ENCODE peak calls at places on chromosomes 16 and 17, in six cellular contexts. H is CD8-positive, alpha-beta T cell; D is tibial artery; N is A549; X is uterus; Q is suprapubic skin. F is an unnamed sample.

GRCh38 chr17:58414596-58414997 is 2.7 kb downstream of the RNF43 start:
- DNase-seq in H (no peak), D (no peak), N (no peak), X (no peak), Q (no peak), F (no peak)

GRCh38 chr17:82981141-82981540 is 98.3 kb upstream of the METRNL start:
- DNase-seq in H (no peak), D (no peak), N (no peak), X (no peak), Q (no peak), F (no peak)

GRCh38 chr17:66691644-66692500 is 143.0 kb upstream of the CACNG5 start:
- DNase-seq in H (no peak), D (no peak), N (peak; percentile 92), X (no peak), Q (no peak), F (peak; percentile 60)

GRCh38 chr17:78075545-78075944 is 53.0 kb downstream of the TMC6 start:
- DNase-seq in H (no peak), D (no peak), N (no peak), X (no peak), Q (no peak), F (no peak)

GRCh38 chr16:12582696-12583095 is 221.0 kb downstream of the CPPED1 start:
- DNase-seq in H (no peak), D (no peak), N (no peak), X (peak; percentile 2), Q (peak; percentile 64), F (no peak)

GRCh38 chr17:64992325-64992802 is 64.2 kb downstream of the GNA13 start:
- DNase-seq in H (no peak), D (no peak), N (peak; percentile 74), X (no peak), Q (no peak), F (no peak)

GRCh38 chr17:63189930-63190329 is 223.9 kb downstream of the TANC2 start:
- DNase-seq in H (no peak), D (no peak), N (no peak), X (no peak), Q (no peak), F (no peak)

GRCh38 chr16:66919569-66920472 is 1.1 kb upstream of the CDH16 start:
- DNase-seq in H (no peak), D (no peak), N (no peak), X (no peak), Q (no peak), F (no peak)

GRCh38 chr17:75094871-75095399 is 7.2 kb downstream of the SLC16A5 start:
- DNase-seq in H (no peak), D (no peak), N (no peak), X (no peak), Q (no peak), F (no peak)
- TF ChIP-seq CTCF in H (no peak), D (no peak), N (no peak), X (no peak), Q (no peak), F (no peak)

DNA sequence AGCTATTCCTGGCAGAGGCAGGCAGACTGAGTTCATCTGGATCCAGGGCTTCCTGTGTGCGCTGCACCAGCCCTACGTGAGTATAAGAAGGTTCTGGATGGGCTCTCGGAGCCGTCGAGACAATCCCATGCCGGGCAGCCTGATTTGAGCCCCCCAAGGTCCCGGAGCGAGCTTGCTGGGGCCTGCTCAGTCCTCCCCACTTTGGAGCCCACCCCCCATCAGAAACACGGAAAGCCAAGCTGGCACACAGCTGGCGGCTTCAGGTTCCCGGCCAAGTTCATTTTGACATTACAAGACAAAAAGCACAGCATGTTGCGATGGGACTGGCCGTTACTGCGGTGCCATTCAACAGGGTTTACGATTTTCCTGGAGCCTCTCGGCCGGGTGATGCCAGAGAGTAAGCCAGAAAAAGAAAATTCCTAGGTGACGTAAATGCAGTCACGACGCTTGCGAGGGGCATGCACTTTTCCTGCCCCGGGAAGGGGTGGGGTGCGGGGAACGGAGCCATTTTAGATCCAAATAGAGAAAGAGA is 167.2 kb upstream of the FOXF1 start:
- DNase-seq in H (no peak), D (peak; percentile 65), N (no peak), X (peak; percentile 61), Q (no peak), F (peak; percentile 55)
- H3K27ac ChIP-seq in H (no peak overlapping the region), D (peak overlapping the region; percentile 57), N (no peak overlapping the region), X (peak overlapping the region; percentile 81), Q (no peak overlapping the region), F (peak overlapping the region; percentile 88)

DNA sequence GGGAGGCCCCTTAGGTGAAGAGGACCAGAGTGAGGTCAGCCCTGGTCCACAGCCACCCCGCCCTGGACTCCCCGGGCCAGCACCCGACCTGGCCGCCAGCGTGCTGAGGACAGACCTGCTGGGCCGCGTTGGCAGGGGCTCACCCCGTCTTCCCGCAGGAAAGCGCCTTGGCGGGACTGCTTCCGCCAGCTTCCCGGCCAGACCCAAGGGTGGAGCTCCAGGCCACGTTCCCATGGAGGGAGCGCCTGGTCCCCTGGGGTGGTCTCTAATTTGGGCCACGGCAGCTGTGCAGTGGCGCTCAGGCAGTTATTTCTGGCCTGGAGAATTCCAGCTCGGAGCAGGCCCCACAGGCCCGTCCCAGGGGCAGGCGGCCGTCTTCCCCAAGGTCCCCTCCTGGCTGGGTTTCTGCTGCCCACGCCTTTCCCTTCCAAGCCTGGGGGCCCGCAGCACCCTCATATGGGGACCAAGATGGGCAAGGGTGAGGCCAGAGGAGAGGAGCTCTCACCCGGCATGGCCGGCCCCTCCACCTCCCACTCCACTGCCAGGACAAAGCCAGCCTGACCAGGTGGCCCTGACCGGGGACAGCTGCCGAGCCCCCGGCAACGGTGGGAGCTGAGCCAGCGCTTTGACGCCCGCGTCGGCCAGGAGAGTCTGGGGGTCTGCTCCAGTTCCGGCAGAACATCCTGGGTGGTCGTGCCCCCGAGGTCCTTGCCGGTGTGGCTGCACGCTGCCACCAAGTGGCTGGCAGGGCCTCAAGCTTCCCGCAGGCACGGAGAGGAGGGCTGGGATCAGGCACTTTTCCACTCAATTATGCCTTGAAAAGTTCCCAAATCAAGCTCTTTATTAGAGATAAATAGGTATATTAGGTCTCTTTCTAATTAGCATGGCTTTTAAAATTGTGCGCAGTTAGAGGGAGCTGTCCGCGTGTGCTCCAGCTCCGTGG is 28.1 kb downstream of the CACNA1H start:
- DNase-seq in H (no peak), D (peak; percentile 58), N (no peak), X (peak; percentile 55), Q (no peak), F (peak; percentile 86)
- TF ChIP-seq CTCF in H (no peak), D (no peak), N (peak; percentile 59), X (no peak), Q (no peak), F (no peak)

GRCh38 chr17:72461757-72462156 is 340.9 kb downstream of the SOX9 start:
- DNase-seq in H (no peak), D (no peak), N (peak; percentile 44), X (no peak), Q (no peak), F (no peak)
- H3K27ac ChIP-seq in H (no peak overlapping the region), D (no peak overlapping the region), N (peak overlapping the region; percentile 84), X (no peak overlapping the region), Q (no peak overlapping the region), F (no peak overlapping the region)

F was measured in ascending aorta.